ENCODE peak calls at places on chromosomes 12 and 14, in ten cellular contexts. T, S, J, D, U, V, Y, E, M and G are unnamed samples.

GRCh38 chr12:66503746-66504145 is 175.1 kb downstream of the GRIP1 start:
- DNase-seq in U (no peak), T (no peak), E (no peak), J (no peak), M (no peak), Y (no peak), S (no peak), V (peak; percentile 82), D (no peak), G (no peak)

GRCh38 chr12:39490500-39491276 is 47.8 kb upstream of the KIF21A start:
- DNase-seq in U (peak; percentile 16), Y (no peak), E (no peak), S (no peak), M (no peak), T (no peak), D (no peak), V (no peak), J (no peak), G (no peak)

GRCh38 chr12:10849425-10849878 is at the start of gene PRR4:
- DNase-seq in D (no peak), V (no peak), U (no peak), S (no peak), M (no peak), E (no peak), Y (no peak), T (peak; percentile 11), J (no peak), G (no peak)

GRCh38 chr14:22047105-22047504 is 373.5 kb upstream of the OR4E1 start:
- DNase-seq in Y (no peak), D (no peak), S (no peak), T (peak; percentile 67), U (no peak), V (peak; percentile 89), J (no peak), E (no peak), M (no peak), G (no peak)

GRCh38 chr14:66746316-66747006 is 238.5 kb downstream of the GPHN start:
- DNase-seq in U (peak; percentile 8), M (no peak), D (no peak), T (no peak), J (no peak), E (no peak), V (peak; percentile 49), S (peak; percentile 57), Y (no peak), G (no peak)

GRCh38 chr14:44979740-44980346 is 17.9 kb downstream of the TOGARAM1 start:
- DNase-seq in S (no peak), D (no peak), U (no peak), M (no peak), E (no peak), Y (no peak), T (no peak), V (no peak), J (no peak), G (no peak)

GRCh38 chr12:103495158-103495782 is 498 bp downstream of the C12orf42 start:
- DNase-seq in V (no peak), D (peak; percentile 75), M (peak; percentile 96), E (peak; percentile 87), J (no peak), S (no peak), T (peak; percentile 53), Y (peak; percentile 66), U (no peak), G (peak; percentile 63)

GRCh38 chr12:77300815-77301214 is 235.4 kb upstream of the E2F7 start:
- DNase-seq in U (no peak), D (no peak), T (no peak), E (no peak), V (no peak), J (no peak), Y (no peak), S (no peak), M (no peak), G (no peak)

GRCh38 chr14:22231022-22231421 is 358.0 kb downstream of the DAD1 start:
- DNase-seq in J (no peak), T (peak; percentile 10), D (no peak), Y (no peak), S (no peak), V (no peak), M (no peak), E (no peak), U (no peak), G (no peak)

GRCh38 chr14:85131523-85131922 is 398.4 kb upstream of the FLRT2 start:
- DNase-seq in S (no peak), Y (no peak), T (no peak), D (no peak), M (peak; percentile 55), E (no peak), J (no peak), U (no peak), V (no peak), G (no peak)